ENCODE peak calls at places on chromosomes 1 and 21, in ten cellular contexts. N is HAP-1; C is neural progenitor cell; W is IMR-90; M is left ventricle myocardium inferior; B is body of pancreas; D is fibroblast of lung; O is tibial artery; U is naive thymus-derived CD4-positive, alpha-beta T cell; V is small intestine. F is an unnamed sample. For H3K27me3 and H3K4me1, the result is how much of the 10 kb centered on the place peaks cover.

GRCh38 chr1:93673159-93673657 is 8.4 kb downstream of the BCAR3 start:
- DNase-seq in N (no peak), C (no peak), W (peak), M (no peak), B (no peak), D (peak), O (no peak), U (no peak), V (peak), F (peak)

GRCh38 chr1:11337536-11338350 is 64.7 kb downstream of the UBIAD1 start:
- DNase-seq in N (peak), C (peak), W (no peak), M (peak), B (peak), D (peak), O (no peak), U (peak), V (peak), F (peak)

GRCh38 chr1:36161656-36162531 is 5.9 kb downstream of the MAP7D1 start:
- DNase-seq in N (no peak), C (no peak), W (no peak), M (no peak), B (peak), D (no peak), O (no peak), U (peak), V (no peak), F (no peak)

GRCh38 chr21:22575165-22575584 is 1577.0 kb downstream of the NCAM2 start:
- DNase-seq in N (peak), C (peak), W (no peak), M (no peak), B (no peak), D (no peak), O (no peak), U (peak), V (no peak), F (no peak)

GRCh38 chr1:115829023-115829674 is 11.8 kb downstream of the NHLH2 start:
- DNase-seq in N (no peak), C (no peak), W (peak), M (no peak), B (peak), D (peak), O (no peak), U (no peak), V (no peak), F (peak)

GRCh38 chr1:116122955-116123757 is 12.0 kb downstream of the MAB21L3 start:
- DNase-seq in N (no peak), C (no peak), W (peak), M (no peak), B (peak), D (peak), O (no peak), U (no peak), V (peak), F (peak)

GRCh38 chr1:47840338-47840737 is 156.8 kb downstream of the TRABD2B start:
- DNase-seq in N (no peak), C (no peak), W (no peak), M (no peak), B (peak), D (no peak), O (peak), U (no peak), V (no peak), F (no peak)

GRCh38 chr1:76037314-76037713 is 37.2 kb upstream of the ST6GALNAC3 start:
- DNase-seq in N (no peak), C (no peak), W (no peak), M (no peak), B (no peak), D (no peak), O (no peak), U (no peak), V (peak), F (no peak)

GRCh38 chr1:176878750-176879536 is 285.6 kb downstream of the ASTN1 start:
- DNase-seq in N (no peak), C (peak), W (no peak), M (no peak), B (no peak), D (no peak), O (no peak), U (no peak), V (no peak), F (no peak)

GRCh38 chr1:183075861-183076260 is 52.6 kb downstream of the LAMC1 start:
- DNase-seq in N (no peak), C (no peak), W (no peak), M (no peak), B (no peak), D (peak), O (no peak), U (no peak), V (no peak), F (peak)

GRCh38 chr1:201015551-201016091 is 7.9 kb downstream of the KIF21B start:
- DNase-seq in N (no peak), C (no peak), W (peak), M (no peak), B (no peak), D (no peak), O (no peak), U (no peak), V (peak), F (no peak)

GRCh38 chr21:34796518-34797201 is 127.9 kb downstream of the CLIC6 start:
- DNase-seq in N (no peak), C (no peak), W (no peak), M (no peak), B (no peak), D (no peak), O (no peak), U (no peak), V (no peak), F (peak)

GRCh38 chr1:200793677-200794076 is 55.0 kb downstream of the CAMSAP2 start:
- DNase-seq in N (no peak), C (no peak), W (no peak), M (no peak), B (no peak), D (no peak), O (no peak), U (no peak), V (no peak), F (no peak)

GRCh38 chr1:116585886-116586285 is 15.1 kb upstream of the CD58 start:
- DNase-seq in N (no peak), C (no peak), W (no peak), M (no peak), B (no peak), D (no peak), O (no peak), U (no peak), V (no peak), F (no peak)

GRCh38 chr1:172293379-172293778 is 127.1 kb upstream of the C1orf105 start:
- DNase-seq in N (no peak), C (no peak), W (peak), M (no peak), B (no peak), D (peak), O (no peak), U (no peak), V (no peak), F (peak)

GRCh38 chr1:31003613-31004230 is 61.8 kb downstream of the PUM1 start:
- DNase-seq in N (no peak), C (no peak), W (no peak), M (no peak), B (no peak), D (no peak), O (no peak), U (no peak), V (no peak), F (no peak)

GRCh38 chr1:46673749-46674182 is 2.1 kb downstream of the TEX38 start:
- DNase-seq in N (no peak), C (no peak), W (peak), M (no peak), B (no peak), D (peak), O (no peak), U (no peak), V (no peak), F (peak)

GRCh38 chr1:26666855-26667254 is 29.0 kb upstream of the ARID1A start:
- DNase-seq in N (no peak), C (no peak), W (peak), M (no peak), B (no peak), D (peak), O (no peak), U (no peak), V (no peak), F (peak)

GRCh38 chr1:203009185-203009584 is 2.0 kb downstream of the TMEM183A start:
- DNase-seq in N (no peak), C (no peak), W (peak), M (no peak), B (no peak), D (no peak), O (no peak), U (no peak), V (no peak), F (no peak)

GRCh38 chr1:228172591-228173527 is 7.3 kb downstream of the IBA57 start:
- DNase-seq in N (no peak), C (no peak), W (no peak), M (no peak), B (no peak), D (no peak), O (no peak), U (no peak), V (no peak), F (no peak)

GRCh38 chr1:232558974-232559373 is 71.0 kb downstream of the SIPA1L2 start:
- DNase-seq in N (no peak), C (peak), W (no peak), M (no peak), B (no peak), D (no peak), O (no peak), U (no peak), V (no peak), F (no peak)

GRCh38 chr1:222886194-222887126 is 71.6 kb downstream of the DISP1 start:
- DNase-seq in N (no peak), C (no peak), W (peak), M (no peak), B (no peak), D (peak), O (no peak), U (no peak), V (no peak), F (peak)

GRCh38 chr1:239884776-239885175 is 206.9 kb upstream of the FMN2 start:
- DNase-seq in N (no peak), C (no peak), W (no peak), M (no peak), B (no peak), D (no peak), O (no peak), U (no peak), V (no peak), F (no peak)

GRCh38 chr21:45224189-45224938 is 63.3 kb downstream of the POFUT2 start:
- DNase-seq in N (no peak), C (no peak), W (peak), M (no peak), B (no peak), D (peak), O (no peak), U (no peak), V (no peak), F (no peak)

GRCh38 chr1:15833069-15833679 is 14.3 kb upstream of the SPEN start:
- DNase-seq in N (no peak), C (no peak), W (no peak), M (peak), B (peak), D (peak), O (peak), U (peak), V (peak), F (no peak)

GRCh38 chr1:167881786-167882185 is 32.1 kb downstream of the ADCY10 start:
- DNase-seq in N (no peak), C (no peak), W (peak), M (no peak), B (no peak), D (no peak), O (no peak), U (no peak), V (no peak), F (peak)

GRCh38 chr1:20999525-21000244 is 177.0 kb downstream of the EIF4G3 start:
- DNase-seq in N (no peak), C (no peak), W (no peak), M (no peak), B (no peak), D (no peak), O (no peak), U (no peak), V (no peak), F (no peak)

GRCh38 chr21:38769253-38769780 is 36.4 kb upstream of the ETS2 start:
- DNase-seq in N (no peak), C (peak), W (peak), M (no peak), B (no peak), D (peak), O (no peak), U (no peak), V (no peak), F (peak)

GRCh38 chr1:32741417-32742131 is 39.0 kb upstream of the SYNC start:
- DNase-seq in N (peak), C (peak), W (no peak), M (no peak), B (no peak), D (no peak), O (no peak), U (no peak), V (peak), F (peak)

GRCh38 chr1:28860332-28861073 is 48.5 kb downstream of the OPRD1 start:
- DNase-seq in N (no peak), C (no peak), W (no peak), M (no peak), B (no peak), D (no peak), O (no peak), U (no peak), V (peak), F (no peak)

GRCh38 chr1:229221106-229222019 is 49.5 kb upstream of the RAB4A start:
- DNase-seq in N (peak), C (no peak), W (peak), M (no peak), B (peak), D (peak), O (no peak), U (no peak), V (peak), F (peak)

GRCh38 chr1:118264326-118264725 is 79.3 kb upstream of the SPAG17 start:
- DNase-seq in N (no peak), C (no peak), W (no peak), M (no peak), B (no peak), D (no peak), O (no peak), U (no peak), V (no peak), F (no peak)

GRCh38 chr1:52098139-52098871 is 42.2 kb downstream of the BTF3L4 start:
- DNase-seq in N (peak), C (peak), W (no peak), M (no peak), B (no peak), D (no peak), O (no peak), U (no peak), V (no peak), F (no peak)

GRCh38 chr1:42838482-42839190 is 7.8 kb upstream of the ZNF691 start:
- DNase-seq in N (no peak), C (no peak), W (no peak), M (no peak), B (peak), D (no peak), O (no peak), U (no peak), V (no peak), F (no peak)

GRCh38 chr1:17744666-17745563 is 10.2 kb upstream of the ACTL8 start:
- DNase-seq in N (no peak), C (no peak), W (no peak), M (no peak), B (no peak), D (no peak), O (no peak), U (no peak), V (no peak), F (no peak)

GRCh38 chr1:151813271-151813977 is 8.2 kb upstream of the LINGO4 start:
- DNase-seq in N (no peak), C (no peak), W (no peak), M (no peak), B (no peak), D (no peak), O (no peak), U (no peak), V (no peak), F (no peak)

GRCh38 chr1:33348676-33349080 is 27.8 kb upstream of the A3GALT2 start:
- DNase-seq in N (peak), C (no peak), W (no peak), M (no peak), B (no peak), D (peak), O (no peak), U (peak), V (peak), F (peak)

GRCh38 chr1:39694026-39694425 is 2.8 kb upstream of the HPCAL4 start:
- DNase-seq in N (no peak), C (no peak), W (no peak), M (no peak), B (no peak), D (no peak), O (no peak), U (no peak), V (no peak), F (no peak)
- H3K27me3 ChIP-seq in N (under half), C (half or more), W (half or more), M (half or more), B (under half), D (half or more), O (under half), U (under half), V (under half), F (half or more)

GRCh38 chr1:226350504-226350865 is 41.5 kb upstream of the LIN9 start:
- DNase-seq in N (no peak), C (no peak), W (no peak), M (no peak), B (no peak), D (no peak), O (no peak), U (no peak), V (no peak), F (no peak)
- H3K4me1 ChIP-seq in N (under half), C (under half), W (under half), M (under half), B (under half), D (under half), O (under half), U (under half), V (under half), F (under half)

GRCh38 chr1:162179121-162179520 is 109.6 kb downstream of the NOS1AP start:
- DNase-seq in N (no peak), C (no peak), W (no peak), M (no peak), B (no peak), D (no peak), O (no peak), U (no peak), V (peak), F (no peak)

GRCh38 chr1:162182090-162182489 is 112.6 kb downstream of the NOS1AP start:
- DNase-seq in N (no peak), C (no peak), W (no peak), M (no peak), B (no peak), D (no peak), O (no peak), U (no peak), V (no peak), F (no peak)

GRCh38 chr1:162175393-162175792 is 105.9 kb downstream of the NOS1AP start:
- DNase-seq in N (no peak), C (peak), W (no peak), M (no peak), B (no peak), D (no peak), O (no peak), U (no peak), V (no peak), F (no peak)

GRCh38 chr1:162177126-162177525 is 107.6 kb downstream of the NOS1AP start:
- DNase-seq in N (peak), C (peak), W (no peak), M (no peak), B (no peak), D (no peak), O (no peak), U (no peak), V (no peak), F (no peak)

DNA sequence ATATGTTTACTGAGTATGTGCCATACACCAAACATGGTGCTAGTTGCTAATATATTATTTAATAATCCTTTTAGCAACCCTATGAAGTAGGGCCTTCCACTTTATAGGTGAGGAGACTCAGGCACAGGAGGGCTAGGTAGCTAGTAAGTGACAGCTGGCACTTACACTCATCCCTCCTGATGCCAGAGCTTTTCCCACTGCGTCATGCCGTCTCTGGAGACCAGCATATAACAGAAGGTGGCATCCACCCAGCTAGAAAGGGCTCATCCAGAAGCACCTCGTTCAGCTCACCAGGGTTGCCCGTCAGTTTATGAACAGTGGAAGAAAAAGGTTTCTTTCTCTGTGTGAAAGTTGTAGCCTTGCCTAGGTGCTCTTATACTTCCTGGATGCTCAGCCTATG is 108.9 kb downstream of the NOS1AP start:
- DNase-seq in N (no peak), C (no peak), W (no peak), M (no peak), B (no peak), D (no peak), O (no peak), U (no peak), V (no peak), F (no peak)
- H3K4me3 ChIP-seq in N (no peak), C (no peak), W (no peak), M (no peak), B (no peak), D (no peak), O (no peak), U (no peak), V (no peak), F (no peak)

GRCh38 chr1:41360074-41361027 is 883 bp upstream of the FOXO6 start:
- DNase-seq in N (no peak), C (peak), W (no peak), M (no peak), B (no peak), D (no peak), O (peak), U (no peak), V (peak), F (no peak)
- H3K27me3 ChIP-seq in N (under half), C (under half), W (half or more), M (under half), B (under half), D (under half), O (under half), U (under half), V (under half), F (under half)

GRCh38 chr1:91687452-91687851 is 186.8 kb downstream of the CDC7 start:
- DNase-seq in N (no peak), C (no peak), W (no peak), M (no peak), B (no peak), D (peak), O (no peak), U (no peak), V (no peak), F (peak)
- H3K4me1 ChIP-seq in N (under half), C (half or more), W (under half), M (half or more), B (under half), D (under half), O (under half), U (under half), V (under half), F (half or more)

GRCh38 chr1:85450832-85451231 is 14.1 kb downstream of the DDAH1 start:
- DNase-seq in N (no peak), C (no peak), W (no peak), M (no peak), B (no peak), D (no peak), O (no peak), U (no peak), V (no peak), F (no peak)

GRCh38 chr1:85449356-85449755 is 15.6 kb downstream of the DDAH1 start:
- DNase-seq in N (no peak), C (no peak), W (no peak), M (no peak), B (no peak), D (no peak), O (no peak), U (no peak), V (no peak), F (no peak)

GRCh38 chr1:85447000-85447943 is 17.7 kb downstream of the DDAH1 start:
- DNase-seq in N (no peak), C (no peak), W (peak), M (no peak), B (no peak), D (peak), O (no peak), U (no peak), V (no peak), F (peak)

GRCh38 chr1:85445906-85446305 is 19.1 kb downstream of the DDAH1 start:
- DNase-seq in N (no peak), C (no peak), W (peak), M (no peak), B (no peak), D (peak), O (no peak), U (no peak), V (no peak), F (peak)

DNA sequence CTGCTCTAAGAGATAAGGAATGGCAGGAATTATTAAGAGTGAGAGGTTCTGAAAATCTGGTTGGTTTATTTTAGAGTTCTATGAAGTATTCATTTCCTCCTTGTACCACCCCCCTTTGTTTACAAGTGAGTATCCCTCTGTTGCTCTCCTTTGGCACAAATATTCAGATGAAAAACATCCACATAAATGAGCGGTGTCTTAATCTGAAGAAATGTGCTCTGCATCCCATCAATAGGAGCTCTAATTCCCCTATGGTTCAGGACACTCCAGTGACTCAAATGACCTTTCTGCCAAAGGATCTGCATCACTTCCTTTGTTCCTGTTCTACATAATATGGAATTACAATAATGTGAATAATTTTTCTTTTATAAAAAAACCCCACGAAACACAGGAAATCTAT is 16.6 kb downstream of the DDAH1 start:
- DNase-seq in N (no peak), C (no peak), W (peak), M (no peak), B (no peak), D (peak), O (no peak), U (no peak), V (no peak), F (peak)
- H3K4me3 ChIP-seq in N (no peak), C (no peak), W (no peak), M (no peak), B (no peak), D (no peak), O (no peak), U (no peak), V (no peak), F (peak)